ENCODE peak calls at places on chromosomes 7 and 10, in ten cellular contexts. F, Y, N, B, D, J, P, E, X and K are unnamed samples.
A peak's percentile ranks its signal among the peaks of the same experiment; 100 is the strongest.

GRCh38 chr7:108299251-108300014 is 156.8 kb downstream of the NRCAM start:
- DNase-seq in F (no peak), Y (no peak), N (no peak), B (no peak), D (no peak), J (peak; percentile 53), P (no peak), E (no peak), X (no peak), K (peak; percentile 62)

GRCh38 chr10:63103971-63104409 is 29.1 kb upstream of the NRBF2 start:
- DNase-seq in F (no peak), Y (no peak), N (no peak), B (peak; percentile 13), D (no peak), J (no peak), P (no peak), E (no peak), X (no peak), K (no peak)

GRCh38 chr10:118484152-118484871 is 111.1 kb downstream of the PRLHR start:
- DNase-seq in F (no peak), Y (no peak), N (no peak), B (no peak), D (no peak), J (no peak), P (no peak), E (no peak), X (no peak), K (no peak)

GRCh38 chr10:97570789-97571536 is 1.6 kb upstream of the ANKRD2 start:
- DNase-seq in F (no peak), Y (no peak), N (no peak), B (no peak), D (no peak), J (no peak), P (no peak), E (no peak), X (no peak), K (no peak)

GRCh38 chr7:141355057-141355456 is 196.2 kb upstream of the AGK start:
- DNase-seq in F (no peak), Y (no peak), N (no peak), B (no peak), D (no peak), J (no peak), P (no peak), E (no peak), X (no peak), K (no peak)

GRCh38 chr7:8700076-8700624 is 266.7 kb downstream of the NXPH1 start:
- DNase-seq in F (no peak), Y (no peak), N (no peak), B (no peak), D (no peak), J (no peak), P (no peak), E (no peak), X (no peak), K (no peak)

GRCh38 chr7:27146491-27147210 is 923 bp downstream of the HOXA6 start:
- DNase-seq in F (no peak), Y (no peak), N (no peak), B (no peak), D (peak; percentile 14), J (no peak), P (peak; percentile 6), E (no peak), X (no peak), K (no peak)

GRCh38 chr7:38736135-38736534 is 105.0 kb upstream of the AMPH start:
- DNase-seq in F (no peak), Y (no peak), N (no peak), B (no peak), D (no peak), J (no peak), P (no peak), E (peak; percentile 69), X (no peak), K (no peak)

GRCh38 chr10:35416628-35417625 is 80.6 kb downstream of the CCNY start:
- DNase-seq in F (no peak), Y (no peak), N (no peak), B (no peak), D (no peak), J (no peak), P (no peak), E (peak; percentile 19), X (no peak), K (no peak)

GRCh38 chr7:36565792-36566356 is 158.4 kb downstream of the AOAH start:
- DNase-seq in F (no peak), Y (no peak), N (no peak), B (no peak), D (no peak), J (no peak), P (no peak), E (no peak), X (no peak), K (no peak)

GRCh38 chr10:70722820-70723424 is 50.6 kb downstream of the ADAMTS14 start:
- DNase-seq in F (no peak), Y (no peak), N (no peak), B (no peak), D (no peak), J (peak; percentile 15), P (no peak), E (peak; percentile 53), X (no peak), K (peak; percentile 63)

GRCh38 chr7:6392712-6393666 is 54.8 kb downstream of the DAGLB start:
- DNase-seq in F (no peak), Y (no peak), N (peak; percentile 57), B (no peak), D (peak; percentile 95), J (peak; percentile 81), P (peak; percentile 36), E (peak; percentile 77), X (peak; percentile 41), K (peak; percentile 71)

GRCh38 chr10:26697163-26697921 is at the start of gene PDSS1:
- DNase-seq in F (peak; percentile 46), Y (peak; percentile 34), N (peak; percentile 57), B (peak; percentile 77), D (peak; percentile 81), J (peak; percentile 69), P (peak; percentile 62), E (peak; percentile 50), X (peak; percentile 45), K (peak; percentile 43)

GRCh38 chr10:78746178-78746763 is 322.5 kb upstream of the ZMIZ1 start:
- DNase-seq in F (no peak), Y (no peak), N (no peak), B (no peak), D (no peak), J (no peak), P (no peak), E (no peak), X (no peak), K (no peak)

GRCh38 chr7:48140001-48140681 is 31.1 kb upstream of the ABCA13 start:
- DNase-seq in F (no peak), Y (no peak), N (no peak), B (no peak), D (peak; percentile 66), J (peak; percentile 82), P (no peak), E (no peak), X (no peak), K (no peak)

GRCh38 chr7:50481867-50482266 is 31.7 kb upstream of the FIGNL1 start:
- DNase-seq in F (no peak), Y (no peak), N (no peak), B (no peak), D (no peak), J (no peak), P (no peak), E (no peak), X (no peak), K (no peak)

GRCh38 chr7:19971941-19972340 is 198.5 kb upstream of the TMEM196 start:
- DNase-seq in F (no peak), Y (no peak), N (no peak), B (no peak), D (no peak), J (no peak), P (no peak), E (no peak), X (no peak), K (no peak)

GRCh38 chr10:84201244-84201606 is 6.9 kb downstream of the CDHR1 start:
- DNase-seq in F (no peak), Y (no peak), N (no peak), B (no peak), D (no peak), J (no peak), P (no peak), E (no peak), X (no peak), K (no peak)
- H3K4me1 ChIP-seq in F (no peaks in the 10 kb centered on the region), Y (no peaks in the 10 kb centered on the region), N (no peaks in the 10 kb centered on the region), B (no peaks in the 10 kb centered on the region), D (peaks cover 53% of the 10 kb centered on the region), J (no peaks in the 10 kb centered on the region), P (peaks cover 42% of the 10 kb centered on the region), E (no peaks in the 10 kb centered on the region), X (no peaks in the 10 kb centered on the region), K (no peaks in the 10 kb centered on the region)

GRCh38 chr10:131977323-131978096 is 4.2 kb downstream of the BNIP3 start:
- DNase-seq in F (no peak), Y (no peak), N (no peak), B (no peak), D (no peak), J (no peak), P (no peak), E (no peak), X (no peak), K (no peak)
- H3K4me1 ChIP-seq in F (peaks cover 40% of the 10 kb centered on the region), Y (peaks cover 20% of the 10 kb centered on the region), N (peaks cover 10% of the 10 kb centered on the region), B (peaks cover 20% of the 10 kb centered on the region), D (peaks cover 31% of the 10 kb centered on the region), J (peaks cover 17% of the 10 kb centered on the region), P (peaks cover 29% of the 10 kb centered on the region), E (peaks cover 26% of the 10 kb centered on the region), X (peaks cover 12% of the 10 kb centered on the region), K (peaks cover 5% of the 10 kb centered on the region)

GRCh38 chr7:128408709-128409434 is 910 bp downstream of the IMPDH1 start:
- DNase-seq in F (no peak), Y (no peak), N (peak; percentile 62), B (peak; percentile 46), D (no peak), J (no peak), P (no peak), E (peak; percentile 31), X (no peak), K (peak; percentile 50)
- H3K4me1 ChIP-seq in F (peaks cover 53% of the 10 kb centered on the region), Y (peaks cover 21% of the 10 kb centered on the region), N (peaks cover 8% of the 10 kb centered on the region), B (peaks cover 32% of the 10 kb centered on the region), D (peaks cover 55% of the 10 kb centered on the region), J (peaks cover 39% of the 10 kb centered on the region), P (peaks cover 41% of the 10 kb centered on the region), E (peaks cover 20% of the 10 kb centered on the region), X (peaks cover 40% of the 10 kb centered on the region), K (peaks cover 5% of the 10 kb centered on the region)

DNA sequence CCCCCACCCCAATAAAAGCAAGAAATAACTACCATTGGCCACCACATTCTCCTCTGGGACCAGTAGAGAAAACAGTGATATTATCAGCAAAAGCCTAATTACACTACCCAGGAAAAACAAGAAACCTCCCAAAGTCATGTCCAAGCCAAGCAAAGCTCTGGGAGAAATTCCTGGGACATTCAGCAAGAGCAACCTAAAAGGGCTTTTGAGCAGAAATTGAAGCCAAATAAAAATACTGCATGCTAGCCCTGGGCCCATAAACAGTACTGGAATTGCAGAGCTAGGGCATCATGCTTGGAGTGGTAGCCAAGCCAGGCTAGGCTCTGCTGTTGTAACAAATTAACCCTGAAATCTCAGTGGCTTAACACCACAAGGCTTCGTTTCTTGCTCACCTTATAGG is 347.9 kb downstream of the LRMDA start:
- DNase-seq in F (no peak), Y (no peak), N (no peak), B (no peak), D (no peak), J (no peak), P (no peak), E (no peak), X (no peak), K (no peak)
- H3K4me1 ChIP-seq in F (no peaks in the 10 kb centered on the region), Y (no peaks in the 10 kb centered on the region), N (peaks cover 3% of the 10 kb centered on the region), B (no peaks in the 10 kb centered on the region), D (peaks cover 6% of the 10 kb centered on the region), J (peaks cover 2% of the 10 kb centered on the region), P (no peaks in the 10 kb centered on the region), E (no peaks in the 10 kb centered on the region), X (peaks cover 15% of the 10 kb centered on the region), K (no peaks in the 10 kb centered on the region)